ENCODE peak calls at places on chromosomes 7 and 10, in four cellular contexts. R is K562, V is mesendoderm, D is GM12878. Z is an unnamed sample.

GRCh38 chr10:45557275-45557905 is 115.2 kb downstream of the ZFAND4 start:
- DNase-seq in R (peak; percentile 49), V (peak; percentile 58), D (no peak), Z (peak; percentile 52)

GRCh38 chr10:113026679-113027078 is 76.6 kb downstream of the TCF7L2 start:
- DNase-seq in R (no peak), V (no peak), D (no peak), Z (no peak)

GRCh38 chr7:95425694-95426093 is 9.1 kb downstream of the PON2 start:
- DNase-seq in R (no peak), V (no peak), D (no peak), Z (no peak)

GRCh38 chr10:78688221-78688944 is 380.4 kb upstream of the ZMIZ1 start:
- DNase-seq in R (no peak), V (no peak), D (no peak), Z (no peak)

GRCh38 chr10:91380873-91381561 is 29.1 kb upstream of the HECTD2 start:
- DNase-seq in R (peak; percentile 10), V (peak; percentile 47), D (no peak), Z (no peak)

GRCh38 chr10:128178319-128178937 is 52.2 kb upstream of the MKI67 start:
- DNase-seq in R (peak; percentile 29), V (peak; percentile 80), D (no peak), Z (peak; percentile 77)

GRCh38 chr7:158431941-158432347 is 155.7 kb downstream of the PTPRN2 start:
- DNase-seq in R (peak; percentile 75), V (peak; percentile 25), D (no peak), Z (no peak)

GRCh38 chr7:101099969-101100781 is 14.9 kb downstream of the TRIM56 start:
- DNase-seq in R (peak; percentile 96), V (peak; percentile 99), D (no peak), Z (peak; percentile 59)

GRCh38 chr10:74419491-74420466 is 268.8 kb downstream of the ADK start:
- DNase-seq in R (peak; percentile 19), V (peak; percentile 53), D (peak; percentile 5), Z (peak; percentile 81)

GRCh38 chr7:93442478-93443224 is 131.9 kb downstream of the CALCR start:
- DNase-seq in R (peak; percentile 57), V (peak; percentile 71), D (no peak), Z (peak; percentile 79)

GRCh38 chr10:33616921-33617320 is 282.5 kb upstream of the NRP1 start:
- DNase-seq in R (no peak), V (peak; percentile 13), D (no peak), Z (no peak)

GRCh38 chr10:33609546-33609945 is 275.1 kb upstream of the NRP1 start:
- DNase-seq in R (no peak), V (peak; percentile 30), D (no peak), Z (no peak)

GRCh38 chr10:33611423-33611822 is 277.0 kb upstream of the NRP1 start:
- DNase-seq in R (no peak), V (no peak), D (no peak), Z (no peak)

GRCh38 chr10:33612116-33612515 is 277.6 kb upstream of the NRP1 start:
- DNase-seq in R (no peak), V (no peak), D (no peak), Z (no peak)

GRCh38 chr10:33612551-33612950 is 278.1 kb upstream of the NRP1 start:
- DNase-seq in R (no peak), V (no peak), D (no peak), Z (no peak)
- H3K4me2 ChIP-seq in R (no peak overlapping the region), V (no peak overlapping the region), D (no peak overlapping the region), Z (no peak overlapping the region)

DNA sequence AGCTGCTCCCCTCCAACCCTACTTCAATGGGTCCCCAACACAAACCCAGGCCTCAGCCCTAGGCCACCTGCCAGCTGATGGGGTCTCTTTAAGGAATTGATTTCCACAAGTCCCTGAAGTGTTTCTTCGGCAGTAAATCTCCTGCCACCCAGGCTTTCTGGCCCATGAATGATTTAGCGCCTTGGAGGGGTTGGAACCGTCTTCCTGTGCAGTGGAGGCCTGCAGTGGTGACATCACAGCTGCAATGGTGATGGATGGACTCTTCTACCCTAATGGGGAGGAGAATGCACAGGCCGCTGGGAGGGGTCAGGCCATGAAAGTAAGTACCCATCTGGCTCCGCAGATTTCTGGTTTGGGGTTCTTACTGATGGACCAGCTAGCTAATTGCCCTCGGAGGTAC is 163.8 kb downstream of the UBE2H start:
- DNase-seq in R (no peak), V (no peak), D (no peak), Z (no peak)
- H3K27me3 ChIP-seq in R (no peaks in the 10 kb centered on the region), V (peaks cover 29% of the 10 kb centered on the region), D (peaks cover 14% of the 10 kb centered on the region), Z (no peaks in the 10 kb centered on the region)

GRCh38 chr10:124162136-124162535 is 68.7 kb upstream of the CHST15 start:
- DNase-seq in R (no peak), V (no peak), D (no peak), Z (no peak)
- H3K4me3 ChIP-seq in R (no peak overlapping the region), V (no peak overlapping the region), D (no peak overlapping the region), Z (no peak overlapping the region)

GRCh38 chr10:75508814-75509306 is 77.4 kb downstream of the LRMDA start:
- DNase-seq in R (no peak), V (no peak), D (no peak), Z (no peak)
- H3K4me2 ChIP-seq in R (no peak overlapping the region), V (no peak overlapping the region), D (no peak overlapping the region), Z (no peak overlapping the region)

GRCh38 chr10:14282271-14282670 is 48.5 kb downstream of the FRMD4A start:
- DNase-seq in R (no peak), V (no peak), D (no peak), Z (no peak)

GRCh38 chr10:14291296-14291695 is 39.4 kb downstream of the FRMD4A start:
- DNase-seq in R (no peak), V (no peak), D (no peak), Z (no peak)

GRCh38 chr10:14285941-14286555 is 44.7 kb downstream of the FRMD4A start:
- DNase-seq in R (no peak), V (no peak), D (no peak), Z (no peak)
- H3K27me3 ChIP-seq in R (no peaks in the 10 kb centered on the region), V (no peaks in the 10 kb centered on the region), D (no peaks in the 10 kb centered on the region), Z (no peaks in the 10 kb centered on the region)

GRCh38 chr7:77455334-77455733 is 39.2 kb upstream of the GSAP start:
- DNase-seq in R (no peak), V (no peak), D (no peak), Z (no peak)

GRCh38 chr7:77456711-77457110 is 40.6 kb upstream of the GSAP start:
- DNase-seq in R (no peak), V (no peak), D (no peak), Z (no peak)

GRCh38 chr7:77453531-77453930 is 37.4 kb upstream of the GSAP start:
- DNase-seq in R (no peak), V (no peak), D (no peak), Z (no peak)

GRCh38 chr7:77457779-77458178 is 41.6 kb upstream of the GSAP start:
- DNase-seq in R (no peak), V (no peak), D (no peak), Z (no peak)

DNA sequence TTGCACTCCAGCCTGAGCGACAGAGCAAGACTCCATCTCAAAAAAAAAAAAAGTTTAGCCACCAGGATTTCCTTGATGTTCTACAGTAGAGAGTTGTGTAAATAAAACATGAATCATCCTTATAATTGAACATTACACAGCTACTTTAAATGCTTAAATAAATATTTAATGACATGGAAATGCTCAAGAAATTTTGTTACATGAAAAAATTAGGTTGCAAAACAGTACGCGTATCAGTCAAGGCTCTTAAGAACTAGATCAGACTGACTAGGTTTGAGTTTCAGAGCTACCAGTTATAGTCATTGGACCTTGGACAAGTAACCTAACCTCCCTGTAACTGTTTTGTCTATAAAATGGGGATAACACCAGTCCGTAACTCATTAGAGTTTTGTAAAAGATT is 38.7 kb upstream of the GSAP start:
- DNase-seq in R (no peak), V (no peak), D (no peak), Z (no peak)
- H3K4me3 ChIP-seq in R (no peak overlapping the region), V (no peak overlapping the region), D (no peak overlapping the region), Z (no peak overlapping the region)

DNA sequence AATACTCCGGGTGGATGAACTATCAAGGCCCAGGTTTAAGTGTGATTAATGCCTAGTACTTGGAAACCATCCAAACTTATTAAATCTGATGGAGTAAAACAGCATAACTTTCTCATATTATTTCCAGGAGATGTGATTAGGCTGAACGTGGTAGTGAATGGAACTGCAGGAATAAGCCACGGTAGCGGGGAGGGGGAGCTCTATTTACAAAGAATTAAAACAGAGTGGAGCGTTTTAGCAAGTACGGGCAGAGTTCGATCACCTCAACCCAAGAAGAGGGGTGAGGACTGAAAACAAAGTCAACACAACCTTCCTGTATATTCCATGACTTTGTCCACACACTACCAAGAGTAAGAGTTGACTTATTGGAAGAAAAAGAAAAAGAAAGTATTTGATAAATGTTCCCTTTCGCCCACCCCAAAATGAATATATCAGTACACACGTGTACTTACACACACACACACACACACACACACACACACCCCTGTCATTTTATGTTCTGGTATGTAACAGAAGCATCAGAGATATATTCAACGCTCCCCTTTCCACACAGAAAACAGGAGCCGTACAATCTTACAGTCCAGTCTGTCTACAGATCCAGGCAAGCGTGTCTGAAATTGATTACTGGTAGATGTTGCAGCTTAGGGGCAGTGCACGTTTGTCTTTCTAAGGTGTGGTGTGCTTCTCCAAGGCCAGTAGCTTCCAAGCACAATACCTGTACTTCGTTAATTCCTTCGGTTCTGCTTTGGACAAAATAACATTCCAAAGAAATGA is 143.9 kb upstream of the RNF32 start:
- DNase-seq in R (no peak), V (no peak), D (no peak), Z (no peak)
- H3K4me2 ChIP-seq in R (no peak overlapping the region), V (no peak overlapping the region), D (no peak overlapping the region), Z (no peak overlapping the region)

DNA sequence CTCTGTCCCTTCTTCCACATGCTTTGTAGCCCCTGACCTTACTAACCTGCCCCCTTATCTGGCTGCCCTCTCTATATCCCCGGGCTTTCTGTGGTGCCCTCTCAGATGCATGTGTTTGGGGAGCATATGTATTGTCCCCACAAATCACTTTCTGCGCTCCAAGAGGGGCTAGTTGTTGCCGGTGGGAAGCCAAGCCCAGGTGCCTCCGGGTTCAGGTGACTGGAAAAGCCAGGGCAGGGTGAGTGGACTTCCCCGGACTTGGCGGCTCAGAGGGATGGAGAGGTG is 7.1 kb downstream of the LBX1 start:
- DNase-seq in R (no peak), V (no peak), D (no peak), Z (no peak)
- H3K27me3 ChIP-seq in R (peaks cover 88% of the 10 kb centered on the region), V (peaks cover 90% of the 10 kb centered on the region), D (peaks cover 44% of the 10 kb centered on the region), Z (no peaks in the 10 kb centered on the region)

DNA sequence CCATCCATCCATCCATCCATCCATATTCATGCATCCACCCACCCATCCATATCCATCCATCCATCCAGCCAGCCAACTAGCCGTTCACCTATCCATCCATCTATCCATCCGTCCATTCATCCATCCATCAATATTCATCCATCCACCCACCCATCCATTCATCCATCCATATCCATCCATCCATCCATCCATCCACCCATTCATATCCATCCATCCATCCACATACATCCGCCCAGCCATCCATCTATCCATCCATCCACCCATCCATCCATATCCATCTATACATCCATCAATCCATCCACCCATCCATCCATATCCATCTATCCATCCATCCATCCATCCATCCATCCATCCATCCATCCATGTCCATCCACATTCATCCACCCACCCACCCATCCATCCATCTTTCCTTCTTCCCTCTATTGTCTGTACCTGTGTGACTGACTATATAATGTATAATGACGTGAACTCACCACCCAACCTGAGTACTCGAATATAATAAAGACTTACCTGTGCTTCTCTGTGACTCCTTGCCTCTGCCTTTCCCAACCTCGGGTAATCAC is 2.5 kb downstream of the INMT start:
- DNase-seq in R (no peak), V (no peak), D (no peak), Z (no peak)
- H3K4me3 ChIP-seq in R (no peak overlapping the region), V (no peak overlapping the region), D (no peak overlapping the region), Z (no peak overlapping the region)

GRCh38 chr7:98691619-98692018 is 74.5 kb downstream of the NPTX2 start:
- DNase-seq in R (no peak), V (no peak), D (no peak), Z (no peak)
- H3K4me2 ChIP-seq in R (no peak overlapping the region), V (no peak overlapping the region), D (no peak overlapping the region), Z (no peak overlapping the region)